ENCODE peak calls at places on chromosome 15, in ten cellular contexts. R is astrocyte, G is GM23248, C is IMR-90, S is colonic mucosa, O is H1, B is keratinocyte, D is MM.1S, A is neuronal stem cell, P is GM12878. V is an unnamed sample. For H3K4me1, the result is how much of the 10 kb centered on the place peaks cover.

GRCh38 chr15:38696120-38696727 is 131.6 kb upstream of the RASGRP1 start:
- DNase-seq in R (peak), G (peak), C (peak), S (no peak), O (no peak), B (no peak), D (peak), A (no peak), P (no peak), V (no peak)

GRCh38 chr15:64044315-64045105 is 1.8 kb downstream of the DAPK2 start:
- DNase-seq in R (no peak), G (peak), C (no peak), S (peak), O (no peak), B (no peak), D (no peak), A (no peak), P (peak), V (no peak)

GRCh38 chr15:89330119-89330518 is 4.5 kb downstream of the POLG start:
- DNase-seq in R (no peak), G (no peak), C (no peak), S (peak), O (no peak), B (no peak), D (no peak), A (no peak), P (no peak), V (no peak)

GRCh38 chr15:80484312-80484981 is 80.3 kb downstream of the ARNT2 start:
- DNase-seq in R (peak), G (no peak), C (peak), S (no peak), O (no peak), B (no peak), D (no peak), A (no peak), P (no peak), V (no peak)

GRCh38 chr15:57655809-57656208 is 50.7 kb upstream of the POLR2M start:
- DNase-seq in R (no peak), G (no peak), C (no peak), S (no peak), O (no peak), B (no peak), D (no peak), A (no peak), P (no peak), V (no peak)

GRCh38 chr15:45385568-45385967 is 7.2 kb upstream of the GATM start:
- DNase-seq in R (no peak), G (no peak), C (no peak), S (no peak), O (no peak), B (no peak), D (no peak), A (no peak), P (no peak), V (no peak)

GRCh38 chr15:100123611-100124010 is 218.2 kb downstream of the ADAMTS17 start:
- DNase-seq in R (no peak), G (no peak), C (no peak), S (no peak), O (no peak), B (no peak), D (no peak), A (no peak), P (no peak), V (peak)

GRCh38 chr15:76206325-76206976 is 104.8 kb downstream of the ETFA start:
- DNase-seq in R (peak), G (no peak), C (peak), S (peak), O (no peak), B (no peak), D (no peak), A (no peak), P (no peak), V (peak)

GRCh38 chr15:74785716-74786032 is 3.8 kb downstream of the CSK start:
- DNase-seq in R (no peak), G (no peak), C (no peak), S (no peak), O (no peak), B (no peak), D (peak), A (no peak), P (no peak), V (no peak)

GRCh38 chr15:74365619-74366445 is 1.6 kb downstream of the CYP11A1 start:
- DNase-seq in R (no peak), G (peak), C (peak), S (no peak), O (peak), B (no peak), D (peak), A (peak), P (no peak), V (peak)

GRCh38 chr15:90644946-90645725 is 72.0 kb upstream of the BLM start:
- DNase-seq in R (no peak), G (no peak), C (no peak), S (no peak), O (no peak), B (no peak), D (no peak), A (no peak), P (no peak), V (no peak)

GRCh38 chr15:62649793-62650420 is 392.6 kb upstream of the TPM1 start:
- DNase-seq in R (peak), G (peak), C (peak), S (no peak), O (no peak), B (no peak), D (peak), A (no peak), P (peak), V (peak)

GRCh38 chr15:32020158-32020557 is 10.2 kb upstream of the CHRNA7 start:
- DNase-seq in R (no peak), G (no peak), C (no peak), S (no peak), O (no peak), B (no peak), D (no peak), A (no peak), P (no peak), V (no peak)

GRCh38 chr15:78830514-78831228 is 19.4 kb upstream of the ADAMTS7 start:
- DNase-seq in R (no peak), G (peak), C (no peak), S (no peak), O (peak), B (no peak), D (no peak), A (no peak), P (no peak), V (no peak)

GRCh38 chr15:29260896-29261295 is 8.7 kb downstream of the NSMCE3 start:
- DNase-seq in R (no peak), G (no peak), C (no peak), S (no peak), O (no peak), B (no peak), D (no peak), A (no peak), P (no peak), V (no peak)

GRCh38 chr15:37764733-37765191 is 169.7 kb upstream of the TMCO5A start:
- DNase-seq in R (peak), G (peak), C (peak), S (peak), O (no peak), B (no peak), D (peak), A (no peak), P (no peak), V (peak)

GRCh38 chr15:35757790-35758189 is 211.8 kb upstream of the DPH6 start:
- DNase-seq in R (no peak), G (no peak), C (no peak), S (no peak), O (no peak), B (no peak), D (no peak), A (no peak), P (no peak), V (no peak)

GRCh38 chr15:90816401-90817116 is 51.8 kb upstream of the FURIN start:
- DNase-seq in R (no peak), G (no peak), C (no peak), S (no peak), O (no peak), B (no peak), D (no peak), A (no peak), P (no peak), V (no peak)

GRCh38 chr15:66876423-66876730 is 174.3 kb downstream of the SMAD6 start:
- DNase-seq in R (no peak), G (no peak), C (no peak), S (peak), O (no peak), B (no peak), D (no peak), A (no peak), P (no peak), V (no peak)

GRCh38 chr15:94844533-94845390 is 613.4 kb downstream of the MCTP2 start:
- DNase-seq in R (peak), G (peak), C (no peak), S (peak), O (peak), B (no peak), D (no peak), A (peak), P (no peak), V (peak)

GRCh38 chr15:63950911-63951481 is 95.3 kb downstream of the DAPK2 start:
- DNase-seq in R (peak), G (peak), C (peak), S (no peak), O (no peak), B (no peak), D (no peak), A (no peak), P (no peak), V (peak)

GRCh38 chr15:27951191-27951890 is 147.8 kb downstream of the OCA2 start:
- DNase-seq in R (no peak), G (no peak), C (no peak), S (no peak), O (no peak), B (no peak), D (no peak), A (no peak), P (no peak), V (no peak)

GRCh38 chr15:74768099-74768770 is 13.6 kb upstream of the CSK start:
- DNase-seq in R (no peak), G (no peak), C (no peak), S (no peak), O (no peak), B (no peak), D (no peak), A (no peak), P (no peak), V (no peak)

GRCh38 chr15:80615783-80616391 is 79.2 kb upstream of the ABHD17C start:
- DNase-seq in R (peak), G (peak), C (peak), S (peak), O (no peak), B (no peak), D (no peak), A (no peak), P (no peak), V (peak)

GRCh38 chr15:63539517-63539916 is 35.1 kb downstream of the USP3 start:
- DNase-seq in R (no peak), G (no peak), C (no peak), S (peak), O (no peak), B (no peak), D (no peak), A (no peak), P (no peak), V (no peak)

DNA sequence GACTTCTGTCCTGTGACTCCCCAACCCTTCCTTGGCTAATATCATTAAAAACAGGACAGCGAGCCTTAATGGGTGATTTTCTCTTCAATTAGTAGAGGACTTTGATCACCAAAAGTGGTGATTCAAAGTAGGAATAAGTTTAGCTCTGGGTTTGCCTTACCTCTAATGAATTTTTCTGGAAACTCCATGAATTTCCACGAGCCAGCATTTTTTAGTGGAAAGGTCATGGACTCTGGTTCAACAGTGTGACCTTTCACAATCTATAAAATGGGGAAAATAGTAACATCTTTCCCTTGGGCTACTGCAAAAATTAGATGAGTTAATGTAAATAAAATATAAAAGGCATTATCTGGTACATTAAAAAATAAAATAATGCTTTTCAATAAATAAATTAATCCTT is 417.8 kb upstream of the NR2F2 start:
- DNase-seq in R (no peak), G (no peak), C (no peak), S (no peak), O (no peak), B (no peak), D (no peak), A (no peak), P (no peak), V (no peak)
- H3K4me1 ChIP-seq in R (under half), G (under half), C (under half), S (under half), O (under half), B (under half), D (under half), A (under half), P (under half), V (under half)

GRCh38 chr15:41557673-41558399 is 1.2 kb upstream of the TYRO3 start:
- DNase-seq in R (peak), G (peak), C (peak), S (peak), O (peak), B (no peak), D (peak), A (peak), P (peak), V (peak)
- H3K9ac ChIP-seq in R (peak), G (peak), C (no peak), S (no peak), O (peak), B (peak), D (peak), A (no peak), P (no peak), V (no peak)

GRCh38 chr15:52180851-52181450 is 10.2 kb downstream of the GNB5 start:
- DNase-seq in R (no peak), G (peak), C (no peak), S (no peak), O (no peak), B (no peak), D (no peak), A (no peak), P (no peak), V (no peak)

GRCh38 chr15:52183562-52184173 is 7.5 kb downstream of the GNB5 start:
- DNase-seq in R (no peak), G (peak), C (peak), S (no peak), O (peak), B (no peak), D (peak), A (peak), P (no peak), V (peak)

GRCh38 chr15:52184721-52185120 is 6.5 kb downstream of the GNB5 start:
- DNase-seq in R (no peak), G (no peak), C (no peak), S (no peak), O (no peak), B (no peak), D (no peak), A (no peak), P (no peak), V (no peak)

GRCh38 chr15:52180196-52180835 is 10.9 kb downstream of the GNB5 start:
- DNase-seq in R (no peak), G (peak), C (no peak), S (no peak), O (peak), B (no peak), D (peak), A (no peak), P (no peak), V (no peak)

GRCh38 chr15:52181938-52182780 is 9.0 kb downstream of the GNB5 start:
- DNase-seq in R (no peak), G (no peak), C (no peak), S (no peak), O (no peak), B (no peak), D (no peak), A (no peak), P (no peak), V (no peak)
- H3K4me1 ChIP-seq in R (under half), G (under half), C (under half), S (under half), O (under half), B (under half), D (under half), A (under half), P (under half), V (under half)

GRCh38 chr15:25866874-25867273 is 3.7 kb upstream of the ATP10A start:
- DNase-seq in R (no peak), G (no peak), C (no peak), S (no peak), O (no peak), B (no peak), D (no peak), A (no peak), P (no peak), V (no peak)
- H3K9ac ChIP-seq in R (no peak), G (no peak), C (no peak), S (no peak), O (no peak), B (no peak), D (no peak), A (no peak), P (no peak), V (no peak)